ENCODE peak calls at places on chromosomes 12 and 14, in seven cellular contexts. C is DMS153; D is stomach; H is CD8-positive, alpha-beta T cell; P is OCI-LY7; F is lung microvascular endothelial cell; T is activated T-cell treated with anti-CD3 and anti-CD28 coated beads for 24 hours. U is an unnamed sample.

GRCh38 chr12:92561543-92561899 is 141.3 kb upstream of the PLEKHG7 start:
- DNase-seq in C (peak; percentile 48), D (peak; percentile 73), H (no peak), P (no peak), F (peak; percentile 67), T (no peak), U (no peak)

GRCh38 chr14:101282418-101282817 is 278.9 kb upstream of the DIO3 start:
- DNase-seq in C (no peak), D (no peak), H (no peak), P (no peak), F (no peak), T (no peak), U (no peak)

GRCh38 chr12:29725587-29726320 is 58.0 kb downstream of the TMTC1 start:
- DNase-seq in C (peak; percentile 42), D (no peak), H (no peak), P (no peak), F (peak; percentile 69), T (no peak), U (no peak)

GRCh38 chr12:990308-990648 is 745 bp upstream of the ERC1 start:
- DNase-seq in C (peak; percentile 34), D (peak; percentile 72), H (peak; percentile 60), P (peak; percentile 74), F (peak; percentile 73), T (peak; percentile 28), U (no peak)

GRCh38 chr12:115597157-115597712 is 680.3 kb downstream of the MED13L start:
- DNase-seq in C (no peak), D (no peak), H (no peak), P (no peak), F (peak; percentile 17), T (no peak), U (no peak)

GRCh38 chr12:22626429-22626828 is 1.5 kb downstream of the ETNK1 start:
- DNase-seq in C (no peak), D (no peak), H (peak; percentile 21), P (peak; percentile 55), F (peak; percentile 45), T (peak; percentile 14), U (peak; percentile 12)

GRCh38 chr12:52036587-52037171 is 14.6 kb upstream of the NR4A1 start:
- DNase-seq in C (peak; percentile 63), D (peak; percentile 94), H (peak; percentile 91), P (peak; percentile 84), F (peak; percentile 85), T (peak; percentile 70), U (peak; percentile 55)

GRCh38 chr12:23895792-23896218 is 53.7 kb downstream of the SOX5 start:
- DNase-seq in C (peak; percentile 86), D (no peak), H (no peak), P (no peak), F (no peak), T (no peak), U (no peak)

GRCh38 chr12:112998997-112999767 is 20.9 kb downstream of the OAS2 start:
- DNase-seq in C (no peak), D (no peak), H (no peak), P (peak; percentile 98), F (no peak), T (no peak), U (no peak)

U was measured in KBM-7.